ENCODE peak calls at places on chromosomes 5 and 9, in four cellular contexts. Y is stimulated activated CD4-positive, alpha-beta T cell treated with anti-CD3 and anti-CD28 coated beads, Interleukin-15, amount 100 ng/mL, for 1 hour; M is ovary; S is T-helper 9 cell. I is an unnamed sample.

GRCh38 chr9:83355729-83356128 is 182.5 kb downstream of the FRMD3 start:
- DNase-seq in Y (no peak), M (no peak), S (no peak), I (no peak)

GRCh38 chr9:87696641-87697040 is 29.3 kb upstream of the CTSL start:
- DNase-seq in Y (no peak), M (no peak), S (no peak), I (no peak)

GRCh38 chr9:28699632-28700031 is 1126.4 kb upstream of the C9orf72 start:
- DNase-seq in Y (no peak), M (no peak), S (no peak), I (no peak)

GRCh38 chr9:31135567-31135966 is 1248.9 kb upstream of the ACO1 start:
- DNase-seq in Y (no peak), M (no peak), S (no peak), I (no peak)

GRCh38 chr5:59040804-59041201 is 457.9 kb downstream of the RAB3C start:
- DNase-seq in Y (no peak), M (no peak), S (no peak), I (no peak)

GRCh38 chr5:135219868-135220267 is 179.2 kb downstream of the MACROH2A1 start:
- DNase-seq in Y (no peak), M (no peak), S (no peak), I (no peak)

GRCh38 chr9:99907208-99907532 is 716 bp downstream of the STX17 start:
- DNase-seq in Y (no peak), M (no peak), S (no peak), I (no peak)

GRCh38 chr5:90959262-90959661 is 400.7 kb downstream of the ADGRV1 start:
- DNase-seq in Y (no peak), M (no peak), S (no peak), I (no peak)

GRCh38 chr5:88860501-88860900 is 22.5 kb downstream of the MEF2C start:
- DNase-seq in Y (no peak), M (no peak), S (no peak), I (no peak)

GRCh38 chr5:143161893-143162520 is 241.5 kb downstream of the NR3C1 start:
- DNase-seq in Y (no peak), M (no peak), S (no peak), I (no peak)

GRCh38 chr5:15008476-15008875 is 136.9 kb upstream of the ANKH start:
- DNase-seq in Y (no peak), M (peak), S (no peak), I (no peak)

GRCh38 chr9:13487936-13488335 is 208.4 kb upstream of the MPDZ start:
- DNase-seq in Y (no peak), M (no peak), S (no peak), I (no peak)

GRCh38 chr5:38825494-38825893 is 20.3 kb upstream of the OSMR start:
- DNase-seq in Y (no peak), M (no peak), S (no peak), I (no peak)

GRCh38 chr5:40775846-40776657 is 20.3 kb upstream of the TTC33 start:
- DNase-seq in Y (no peak), M (no peak), S (no peak), I (no peak)

GRCh38 chr5:98217138-98217537 is 556.3 kb upstream of the RGMB start:
- DNase-seq in Y (no peak), M (no peak), S (no peak), I (no peak)

GRCh38 chr9:5784526-5785315 is 48.2 kb downstream of the ERMP1 start:
- DNase-seq in Y (no peak), M (no peak), S (no peak), I (no peak)